ENCODE peak calls at places on chromosomes 2 and 18, in six cellular contexts. O is dorsolateral prefrontal cortex, G is HFFc6, A is neural progenitor cell, P is caudate nucleus, Y is NCI-H2081. R is an unnamed sample.

GRCh38 chr18:65435529-65435928 is 315.3 kb upstream of the CDH7 start:
- DNase-seq in O (no peak), G (no peak), A (no peak), P (no peak), Y (peak), R (no peak)

GRCh38 chr2:18596993-18597392 is 7.6 kb upstream of the NT5C1B start:
- DNase-seq in O (no peak), G (no peak), A (no peak), P (no peak), Y (no peak), R (no peak)

GRCh38 chr2:224178085-224178484 is 139.0 kb upstream of the SERPINE2 start:
- DNase-seq in O (no peak), G (no peak), A (no peak), P (no peak), Y (peak), R (peak)

GRCh38 chr18:58608216-58608615 is 20.7 kb downstream of the ALPK2 start:
- DNase-seq in O (no peak), G (no peak), A (no peak), P (no peak), Y (no peak), R (no peak)

GRCh38 chr2:202376460-202377307 is 557 bp downstream of the BMPR2 start:
- DNase-seq in O (no peak), G (peak), A (no peak), P (no peak), Y (no peak), R (peak)

GRCh38 chr2:10360460-10361219 is 57.9 kb downstream of the HPCAL1 start:
- DNase-seq in O (no peak), G (no peak), A (no peak), P (no peak), Y (no peak), R (no peak)

GRCh38 chr2:45567974-45568789 is 42.9 kb downstream of the SRBD1 start:
- DNase-seq in O (no peak), G (no peak), A (no peak), P (no peak), Y (no peak), R (peak)

GRCh38 chr2:65604246-65604645 is 171.8 kb upstream of the SPRED2 start:
- DNase-seq in O (no peak), G (peak), A (no peak), P (no peak), Y (no peak), R (peak)

GRCh38 chr2:29522951-29523669 is 398.3 kb downstream of the ALK start:
- DNase-seq in O (no peak), G (peak), A (no peak), P (no peak), Y (no peak), R (peak)

GRCh38 chr2:48145845-48146452 is 239.7 kb upstream of the FBXO11 start:
- DNase-seq in O (no peak), G (no peak), A (no peak), P (no peak), Y (no peak), R (peak)

GRCh38 chr2:7792031-7792651 is 874.9 kb downstream of the RNF144A start:
- DNase-seq in O (no peak), G (no peak), A (no peak), P (no peak), Y (peak), R (no peak)

GRCh38 chr2:160730296-160730995 is 236.8 kb upstream of the RBMS1 start:
- DNase-seq in O (no peak), G (no peak), A (peak), P (no peak), Y (no peak), R (peak)

GRCh38 chr2:149164296-149164695 is 125.8 kb downstream of the LYPD6B start:
- DNase-seq in O (no peak), G (peak), A (no peak), P (no peak), Y (no peak), R (no peak)

GRCh38 chr2:14715600-14715999 is 83.1 kb downstream of the LRATD1 start:
- DNase-seq in O (no peak), G (no peak), A (no peak), P (no peak), Y (no peak), R (no peak)

R was measured in fibroblast of villous mesenchyme.